ENCODE peak calls at places on chromosome 1, in seven cellular contexts. S, J, Z, E, P, F and U are unnamed samples.
A peak's percentile ranks its signal among the peaks of the same experiment; 100 is the strongest.

GRCh38 chr1:183804916-183805734 is at the start of gene RGL1:
- DNase-seq in Z (peak; percentile 70), J (peak; percentile 84), P (peak; percentile 49), E (peak; percentile 76), S (peak; percentile 60), F (peak; percentile 1), U (peak; percentile 59)

GRCh38 chr1:119737040-119737682 is 25.4 kb downstream of the PHGDH start:
- DNase-seq in P (no peak), F (no peak), E (peak; percentile 81), Z (peak; percentile 93), J (no peak), S (peak; percentile 39), U (peak; percentile 48)

GRCh38 chr1:32128479-32128878 is 20.6 kb downstream of the KPNA6 start:
- DNase-seq in F (no peak), E (no peak), S (no peak), Z (no peak), J (no peak), P (no peak), U (no peak)

GRCh38 chr1:204503913-204504519 is 9.4 kb upstream of the PIK3C2B start:
- DNase-seq in J (no peak), Z (no peak), E (no peak), S (no peak), F (no peak), P (no peak), U (no peak)

GRCh38 chr1:207997486-207998268 is 86.8 kb upstream of the CD34 start:
- DNase-seq in E (peak; percentile 61), J (peak; percentile 75), Z (peak; percentile 87), S (peak; percentile 81), F (peak; percentile 30), P (peak; percentile 81), U (peak; percentile 87)

GRCh38 chr1:22416555-22417454 is 34.8 kb upstream of the ZBTB40 start:
- DNase-seq in S (peak; percentile 77), F (peak; percentile 65), E (peak; percentile 53), P (peak; percentile 88), Z (peak; percentile 80), J (peak; percentile 76), U (peak; percentile 80)

GRCh38 chr1:220990417-220991337 is 111.4 kb downstream of the HLX start:
- DNase-seq in S (no peak), F (no peak), Z (no peak), P (no peak), E (peak; percentile 59), J (no peak), U (no peak)

GRCh38 chr1:64986903-64987871 is 20.8 kb upstream of the JAK1 start:
- DNase-seq in P (no peak), S (no peak), Z (no peak), J (no peak), F (no peak), E (no peak), U (peak; percentile 41)

GRCh38 chr1:197838836-197839235 is 63.6 kb upstream of the DENND1B start:
- DNase-seq in P (no peak), Z (no peak), S (no peak), E (peak; percentile 82), F (no peak), J (no peak), U (no peak)

GRCh38 chr1:190578015-190578414 is 100.4 kb upstream of the BRINP3 start:
- DNase-seq in S (no peak), F (no peak), P (no peak), J (no peak), E (no peak), Z (no peak), U (no peak)

GRCh38 chr1:233082778-233083550 is 132.6 kb downstream of the NTPCR start:
- DNase-seq in F (no peak), S (no peak), J (no peak), P (no peak), Z (no peak), E (no peak), U (no peak)

GRCh38 chr1:161131721-161132409 is 602 bp downstream of the DEDD start:
- DNase-seq in P (no peak), J (no peak), S (no peak), Z (no peak), F (no peak), E (peak; percentile 40), U (peak; percentile 21)

GRCh38 chr1:8903410-8903809 is 24.9 kb upstream of the ENO1 start:
- DNase-seq in J (no peak), S (no peak), P (no peak), F (no peak), Z (no peak), E (peak; percentile 44), U (no peak)

GRCh38 chr1:180515857-180516388 is 13.5 kb upstream of the ACBD6 start:
- DNase-seq in S (peak; percentile 62), F (peak; percentile 27), E (peak; percentile 69), J (peak; percentile 57), Z (peak; percentile 80), P (peak; percentile 72), U (peak; percentile 42)

GRCh38 chr1:173476197-173476663 is 905 bp upstream of the PRDX6 start:
- DNase-seq in J (no peak), P (no peak), F (no peak), E (no peak), Z (no peak), S (no peak), U (no peak)

GRCh38 chr1:32915766-32916455 is 14.7 kb upstream of the TMEM54 start:
- DNase-seq in Z (no peak), F (no peak), P (no peak), J (no peak), E (no peak), S (no peak), U (no peak)

DNA sequence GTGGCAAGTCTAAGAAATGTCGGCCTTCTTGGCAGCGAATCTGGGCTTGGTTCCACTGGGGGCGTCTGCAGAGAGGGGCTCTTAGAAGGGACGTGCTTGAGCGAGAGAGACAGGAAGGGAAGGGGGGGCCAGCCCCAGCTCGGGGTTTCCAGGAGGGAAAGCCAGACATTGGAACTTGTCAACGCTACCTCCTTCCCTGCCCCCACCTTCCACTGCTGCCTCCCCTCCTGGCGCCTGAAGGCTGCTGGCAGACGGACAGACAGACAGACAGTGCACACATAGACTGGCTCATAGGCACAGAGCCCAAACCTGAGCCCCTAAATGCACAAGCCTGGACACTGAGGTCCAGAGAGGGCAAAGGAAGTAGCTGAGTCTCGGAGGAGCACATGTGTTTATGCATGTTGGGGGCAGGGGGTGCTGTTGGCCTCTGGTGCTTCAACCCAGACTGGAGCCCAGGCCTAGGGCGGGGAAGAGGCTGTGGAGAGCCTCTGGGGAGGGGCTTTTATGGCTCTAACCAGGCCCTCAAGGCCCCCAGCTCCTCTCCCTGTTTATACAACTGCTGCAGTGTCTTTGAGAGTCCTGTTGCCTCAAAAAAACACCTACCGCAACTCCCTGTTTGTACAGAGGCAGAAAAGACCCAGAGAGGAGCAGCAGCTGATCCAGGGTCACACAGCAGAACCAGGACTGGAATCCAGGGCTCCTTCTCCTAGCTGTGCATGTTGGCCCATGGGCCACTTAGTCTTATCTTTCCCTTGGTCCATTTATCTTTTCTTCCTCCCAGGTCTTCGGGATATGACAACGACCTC is 33.1 kb upstream of the WASF2 start:
- DNase-seq in F (peak; percentile 47), J (no peak), P (no peak), E (no peak), S (no peak), Z (peak; percentile 25), U (no peak)
- TF ChIP-seq CTCF in F (peak; percentile 61), J (peak; percentile 27), P (peak; percentile 60), E (peak; percentile 39), S (peak; percentile 19), Z (no peak), U (no peak)

GRCh38 chr1:152411144-152411543 is 2.9 kb downstream of the CRNN start:
- DNase-seq in P (no peak), F (no peak), S (no peak), J (no peak), Z (peak; percentile 40), E (no peak), U (no peak)

GRCh38 chr1:152410599-152410998 is 3.5 kb downstream of the CRNN start:
- DNase-seq in J (peak; percentile 64), S (no peak), F (no peak), Z (peak; percentile 11), E (peak; percentile 36), P (no peak), U (no peak)

GRCh38 chr1:152413909-152414308 is at the start of gene CRNN:
- DNase-seq in J (no peak), S (no peak), F (no peak), E (no peak), P (no peak), Z (no peak), U (no peak)

GRCh38 chr1:152410028-152410427 is 4.0 kb downstream of the CRNN start:
- DNase-seq in E (no peak), F (no peak), P (no peak), S (no peak), Z (no peak), J (no peak), U (no peak)

GRCh38 chr1:152411846-152412245 is 2.2 kb downstream of the CRNN start:
- DNase-seq in S (no peak), P (no peak), F (no peak), E (no peak), J (no peak), Z (no peak), U (no peak)
- H3K9me3 ChIP-seq in S (no peaks in the 10 kb centered on the region), P (peaks cover 99% of the 10 kb centered on the region), F (no peaks in the 10 kb centered on the region), E (no peaks in the 10 kb centered on the region), J (no peaks in the 10 kb centered on the region), Z (no peaks in the 10 kb centered on the region), U (no peaks in the 10 kb centered on the region)

DNA sequence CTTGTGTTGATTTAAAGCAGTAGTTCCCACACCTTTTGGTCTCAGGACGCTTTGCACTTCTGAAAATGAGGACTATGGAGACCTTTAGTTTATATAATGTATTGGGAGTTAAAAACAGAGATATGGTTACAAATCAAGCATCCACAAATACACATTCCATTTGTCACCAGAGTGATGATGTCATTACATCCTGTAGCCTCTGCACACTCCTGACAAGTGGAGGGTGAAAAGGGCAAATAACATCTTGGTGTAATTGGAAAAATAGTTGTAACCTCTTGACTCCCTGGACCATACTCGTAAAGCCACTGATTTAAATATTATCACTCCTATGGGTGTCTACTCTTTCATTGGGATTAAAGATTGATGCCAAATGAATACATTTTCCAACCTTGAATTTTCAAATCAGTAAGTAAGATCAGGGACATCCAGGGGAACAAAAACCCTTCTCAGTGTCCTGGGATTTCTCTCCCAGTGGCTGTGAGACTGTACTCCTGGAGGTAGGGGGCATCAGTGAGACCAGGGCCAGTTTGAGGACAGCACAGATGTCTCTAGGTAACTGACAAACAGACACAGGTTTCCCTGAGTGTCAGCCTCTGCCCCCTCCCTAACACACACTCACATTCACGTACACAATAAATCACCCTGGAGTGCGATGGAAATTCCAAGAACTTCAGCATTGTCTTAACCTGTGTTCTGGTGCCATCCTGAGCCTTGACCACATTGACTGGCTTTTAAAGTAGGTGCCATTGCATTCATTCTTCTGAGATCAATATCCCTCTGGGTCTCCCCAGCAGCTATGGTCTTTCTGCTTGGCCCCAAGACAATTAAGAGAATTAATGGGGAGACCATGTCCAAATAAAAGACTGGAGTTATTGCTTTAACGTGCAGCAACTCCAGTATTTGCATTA is 63.0 kb downstream of the NR5A2 start:
- DNase-seq in S (no peak), J (no peak), F (no peak), E (peak; percentile 19), P (peak; percentile 49), Z (no peak), U (no peak)
- TF ChIP-seq CTCF in S (no peak), J (peak; percentile 16), F (no peak), E (peak; percentile 5), P (peak; percentile 77), Z (no peak), U (no peak)

DNA sequence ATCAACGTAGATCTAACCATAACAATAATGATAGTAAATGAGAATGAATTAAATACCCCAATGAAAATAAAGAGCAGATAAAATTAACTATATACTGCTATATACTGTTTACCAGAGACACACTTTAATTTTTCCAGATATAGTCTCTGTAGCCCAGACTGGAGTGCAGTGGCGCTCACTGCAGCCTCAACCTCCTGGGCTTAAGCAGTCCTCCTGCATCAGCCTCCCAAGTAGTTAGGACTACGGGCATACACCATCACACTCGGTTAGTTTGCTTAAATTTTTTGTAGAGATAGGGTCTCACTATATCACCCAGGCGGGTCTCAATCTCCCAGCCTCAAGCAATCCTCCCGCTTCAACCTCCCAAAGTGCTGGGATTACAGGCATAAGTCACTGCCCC is 37.2 kb downstream of the TRIM33 start:
- DNase-seq in J (no peak), S (no peak), E (no peak), P (no peak), F (no peak), Z (no peak), U (no peak)
- H3K9me3 ChIP-seq in J (no peaks in the 10 kb centered on the region), S (no peaks in the 10 kb centered on the region), E (no peaks in the 10 kb centered on the region), P (no peaks in the 10 kb centered on the region), F (no peaks in the 10 kb centered on the region), Z (no peaks in the 10 kb centered on the region), U (no peaks in the 10 kb centered on the region)